ENCODE peak calls at places on chromosomes 4 and X, in four cellular contexts. A is lower lobe of right lung, T is Peyer's patch, J is HT1080. K is an unnamed sample.

GRCh38 chr4:15684498-15684897 is 2.9 kb downstream of the FAM200B start:
- DNase-seq in A (no peak), T (no peak), J (no peak), K (no peak)

GRCh38 chr4:119016636-119017035 is 119.0 kb upstream of the MYOZ2 start:
- DNase-seq in A (no peak), T (no peak), J (no peak), K (no peak)

GRCh38 chrX:48667504-48667903 is 16.1 kb upstream of the WAS start:
- DNase-seq in A (no peak), T (no peak), J (no peak), K (no peak)

GRCh38 chr4:172850838-172851237 is 317.8 kb upstream of the GALNT7 start:
- DNase-seq in A (no peak), T (no peak), J (peak), K (no peak)

GRCh38 chr4:111449657-111450056 is 695.6 kb upstream of the FAM241A start:
- DNase-seq in A (no peak), T (no peak), J (peak), K (no peak)

GRCh38 chr4:76200771-76201224 is 12.8 kb downstream of the SCARB2 start:
- DNase-seq in A (peak), T (peak), J (no peak), K (peak)

GRCh38 chr4:162015090-162015489 is 148.7 kb downstream of the FSTL5 start:
- DNase-seq in A (no peak), T (no peak), J (peak), K (no peak)

GRCh38 chr4:99383833-99384392 is 31.4 kb upstream of the ADH1C start:
- DNase-seq in A (no peak), T (no peak), J (no peak), K (no peak)